ENCODE peak calls at places on chromosomes 7 and 10, in four cellular contexts. X, L, B and T are unnamed samples.
A peak's percentile ranks its signal among the peaks of the same experiment; 100 is the strongest.

GRCh38 chr10:5496261-5497250 is 2.8 kb downstream of the CALML5 start:
- DNase-seq in X (no peak), L (no peak), B (peak; percentile 61), T (no peak)

GRCh38 chr7:82141427-82141826 is 302.1 kb downstream of the CACNA2D1 start:
- DNase-seq in X (no peak), L (no peak), B (no peak), T (no peak)

GRCh38 chr10:56622335-56622973 is 261.4 kb upstream of the ZWINT start:
- DNase-seq in X (no peak), L (no peak), B (no peak), T (no peak)

GRCh38 chr10:70334526-70335245 is 47.7 kb downstream of the LRRC20 start:
- DNase-seq in X (no peak), L (no peak), B (no peak), T (no peak)

GRCh38 chr10:24873281-24873683 is 79.1 kb downstream of the PRTFDC1 start:
- DNase-seq in X (no peak), L (no peak), B (no peak), T (no peak)

GRCh38 chr7:106285801-106286492 is 1.2 kb upstream of the NAMPT start:
- DNase-seq in X (no peak), L (peak; percentile 13), B (no peak), T (no peak)

GRCh38 chr7:149196705-149197171 is 1.4 kb downstream of the ZNF282 start:
- DNase-seq in X (no peak), L (peak; percentile 21), B (peak; percentile 19), T (no peak)

GRCh38 chr7:80053098-80053497 is 81.5 kb upstream of the GNAI1 start:
- DNase-seq in X (no peak), L (no peak), B (peak; percentile 92), T (no peak)

GRCh38 chr7:101832205-101832631 is 14.8 kb downstream of the CUX1 start:
- DNase-seq in X (peak; percentile 59), L (no peak), B (no peak), T (no peak)

GRCh38 chr7:1236132-1236655 is 3.5 kb downstream of the UNCX start:
- DNase-seq in X (no peak), L (no peak), B (no peak), T (no peak)

GRCh38 chr10:22986771-22987542 is 59.1 kb downstream of the ARMC3 start:
- DNase-seq in X (no peak), L (peak; percentile 55), B (no peak), T (no peak)

GRCh38 chr7:80921130-80921529 is 2.3 kb upstream of the SEMA3C start:
- DNase-seq in X (no peak), L (no peak), B (no peak), T (no peak)

GRCh38 chr10:92845926-92846325 is 2.4 kb upstream of the EXOC6 start:
- DNase-seq in X (no peak), L (no peak), B (no peak), T (no peak)

GRCh38 chr10:118041316-118041715 is 5.4 kb downstream of the RAB11FIP2 start:
- DNase-seq in X (no peak), L (peak; percentile 81), B (no peak), T (no peak)

GRCh38 chr7:159143780-159144755 is 599 bp downstream of the VIPR2 start:
- DNase-seq in X (peak; percentile 86), L (no peak), B (no peak), T (no peak)

GRCh38 chr7:139321071-139321745 is 19.9 kb upstream of the FMC1 start:
- DNase-seq in X (no peak), L (peak; percentile 17), B (no peak), T (no peak)

GRCh38 chr7:150755473-150756099 is 18.4 kb downstream of the GIMAP5 start:
- DNase-seq in X (no peak), L (peak; percentile 94), B (peak; percentile 12), T (no peak)

GRCh38 chr10:58237014-58237830 is 30.5 kb downstream of the IPMK start:
- DNase-seq in X (no peak), L (peak; percentile 93), B (no peak), T (no peak)

GRCh38 chr10:96832721-96833219 is 672 bp downstream of the LCOR start:
- DNase-seq in X (peak; percentile 95), L (no peak), B (peak; percentile 85), T (peak; percentile 89)

GRCh38 chr7:78787854-78788253 is 665.6 kb downstream of the MAGI2 start:
- DNase-seq in X (no peak), L (no peak), B (no peak), T (no peak)

GRCh38 chr7:112411186-112411795 is 39.0 kb upstream of the IFRD1 start:
- DNase-seq in X (no peak), L (peak; percentile 66), B (peak; percentile 21), T (peak; percentile 40)

GRCh38 chr7:76202666-76203030 is 952 bp downstream of the SRRM3 start:
- DNase-seq in X (no peak), L (no peak), B (no peak), T (no peak)

GRCh38 chr7:157152391-157152937 is 13.7 kb downstream of the UBE3C start:
- DNase-seq in X (no peak), L (no peak), B (no peak), T (no peak)

GRCh38 chr7:75565129-75565528 is 73.0 kb downstream of the SPDYE5 start:
- DNase-seq in X (no peak), L (peak; percentile 96), B (peak; percentile 91), T (no peak)

GRCh38 chr7:134804351-134804750 is 24.9 kb downstream of the CALD1 start:
- DNase-seq in X (no peak), L (peak; percentile 85), B (no peak), T (no peak)

GRCh38 chr10:78686444-78687060 is 382.2 kb upstream of the ZMIZ1 start:
- DNase-seq in X (no peak), L (no peak), B (no peak), T (no peak)

GRCh38 chr7:91045626-91046025 is 218.6 kb upstream of the FZD1 start:
- DNase-seq in X (no peak), L (no peak), B (no peak), T (no peak)

GRCh38 chr10:88787463-88787862 is 15.1 kb upstream of the LIPM start:
- DNase-seq in X (no peak), L (no peak), B (no peak), T (no peak)

GRCh38 chr7:4073750-4074149 is 608.3 kb upstream of the FOXK1 start:
- DNase-seq in X (no peak), L (no peak), B (no peak), T (no peak)

GRCh38 chr7:28879105-28879504 is 79.0 kb downstream of the TRIL start:
- DNase-seq in X (no peak), L (no peak), B (no peak), T (no peak)

GRCh38 chr10:126686271-126686670 is 15.8 kb upstream of the C10orf90 start:
- DNase-seq in X (no peak), L (no peak), B (no peak), T (no peak)

GRCh38 chr10:3897156-3897555 is 112.1 kb upstream of the KLF6 start:
- DNase-seq in X (no peak), L (peak; percentile 64), B (no peak), T (no peak)

GRCh38 chr10:30374353-30374752 is 25.3 kb upstream of the MTPAP start:
- DNase-seq in X (no peak), L (no peak), B (no peak), T (no peak)

GRCh38 chr7:142873281-142873784 is 12.2 kb downstream of the TRPV6 start:
- DNase-seq in X (peak; percentile 70), L (no peak), B (peak; percentile 39), T (no peak)

GRCh38 chr10:30538086-30538485 is 91.5 kb downstream of the LYZL2 start:
- DNase-seq in X (no peak), L (no peak), B (no peak), T (no peak)

GRCh38 chr7:109967401-109967800 is 1123.5 kb upstream of the LRRN3 start:
- DNase-seq in X (no peak), L (no peak), B (no peak), T (no peak)

GRCh38 chr7:47488205-47488968 is 93.5 kb downstream of the TNS3 start:
- DNase-seq in X (no peak), L (no peak), B (no peak), T (no peak)
- H3K4me1 ChIP-seq in X (no peaks in the 10 kb centered on the region), L (no peaks in the 10 kb centered on the region), B (peaks cover 34% of the 10 kb centered on the region), T (peaks cover 27% of the 10 kb centered on the region)

GRCh38 chr10:63712717-63713115 is 191.5 kb downstream of the REEP3 start:
- DNase-seq in X (no peak), L (no peak), B (no peak), T (no peak)

GRCh38 chr10:63711866-63712716 is 190.9 kb downstream of the REEP3 start:
- DNase-seq in X (peak; percentile 96), L (peak; percentile 96), B (peak; percentile 100), T (peak; percentile 94)

GRCh38 chr10:63716174-63716573 is 195.0 kb downstream of the REEP3 start:
- DNase-seq in X (no peak), L (no peak), B (no peak), T (no peak)

GRCh38 chr10:63711361-63711760 is 190.2 kb downstream of the REEP3 start:
- DNase-seq in X (no peak), L (peak; percentile 59), B (peak; percentile 22), T (peak; percentile 41)

DNA sequence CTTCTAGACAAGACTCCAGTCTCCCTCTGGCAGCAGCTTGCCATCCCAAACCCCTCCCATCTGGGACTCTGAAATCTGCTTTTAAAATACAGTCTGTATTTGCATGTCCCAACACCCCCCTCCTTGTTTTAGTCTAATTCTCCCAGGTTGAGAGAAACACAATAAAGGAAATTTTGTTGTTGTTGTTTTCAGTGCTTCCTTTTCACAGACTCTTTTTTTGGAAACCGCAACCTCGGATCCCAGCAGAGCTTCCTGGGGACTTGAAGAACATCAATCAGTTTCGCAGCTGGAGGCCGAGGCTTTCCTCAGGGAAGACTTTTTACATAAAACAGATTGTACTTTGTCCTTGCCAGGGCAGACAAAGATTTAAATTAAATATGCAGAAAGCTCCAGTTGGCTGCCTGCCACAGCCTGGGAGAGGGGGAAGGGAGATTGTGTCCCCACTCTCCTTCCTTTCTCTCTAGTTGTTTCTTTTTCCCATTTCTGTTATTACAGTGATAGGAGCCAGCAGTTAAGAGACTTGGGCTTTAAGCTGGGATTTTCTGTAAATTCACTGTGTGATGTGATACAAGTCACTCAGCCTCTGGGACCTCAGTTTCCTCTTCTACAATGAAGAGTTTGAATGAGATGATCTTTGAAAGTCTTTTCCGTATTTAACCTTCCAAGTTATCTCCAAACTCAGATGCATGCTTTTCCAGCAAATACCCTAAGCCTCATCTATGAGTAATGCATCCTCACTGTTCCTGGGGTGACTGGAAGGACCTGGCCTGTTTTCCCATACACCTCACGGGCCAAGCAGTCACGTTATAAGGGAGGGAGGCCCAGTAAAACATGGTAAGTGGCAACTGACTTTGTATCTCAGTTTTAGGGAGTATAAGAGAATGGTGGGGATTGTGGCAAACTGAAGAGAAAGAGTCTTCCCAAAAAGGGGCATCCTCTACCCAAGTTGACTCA is 192.3 kb downstream of the REEP3 start:
- DNase-seq in X (no peak), L (peak; percentile 88), B (peak; percentile 83), T (peak; percentile 80)
- H3K4me1 ChIP-seq in X (peaks cover 12% of the 10 kb centered on the region), L (peaks cover 39% of the 10 kb centered on the region), B (peaks cover 52% of the 10 kb centered on the region), T (no peaks in the 10 kb centered on the region)

DNA sequence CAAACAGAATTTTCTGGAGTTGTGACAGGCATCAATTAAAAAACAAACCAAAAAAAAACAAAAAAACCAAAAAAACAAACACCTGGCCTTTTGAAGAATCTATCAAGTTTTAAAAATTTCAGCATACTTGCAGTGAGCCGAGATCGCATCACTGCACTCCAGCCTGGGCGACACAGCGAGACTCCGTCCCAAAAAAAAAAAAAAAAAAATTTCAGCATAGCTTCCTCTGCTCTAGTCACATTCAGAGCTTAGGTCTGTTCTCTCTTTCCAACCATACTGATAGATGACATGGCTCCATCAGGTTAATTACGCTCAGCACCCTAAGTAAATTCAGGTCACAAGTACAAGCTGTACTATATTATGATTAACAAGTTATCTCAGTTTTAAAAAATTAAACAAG is 3.1 kb downstream of the KBTBD2 start:
- DNase-seq in X (no peak), L (no peak), B (no peak), T (no peak)
- H3K4me1 ChIP-seq in X (no peaks in the 10 kb centered on the region), L (peaks cover 41% of the 10 kb centered on the region), B (peaks cover 49% of the 10 kb centered on the region), T (peaks cover 43% of the 10 kb centered on the region)

GRCh38 chr7:33669251-33669670 is 236.1 kb upstream of the BMPER start:
- DNase-seq in X (no peak), L (peak; percentile 93), B (no peak), T (no peak)
- H3K4me1 ChIP-seq in X (peaks cover 2% of the 10 kb centered on the region), L (peaks cover 30% of the 10 kb centered on the region), B (peaks cover 46% of the 10 kb centered on the region), T (no peaks in the 10 kb centered on the region)